ENCODE peak calls at places on chromosomes 3 and 15, in six cellular contexts. U is fibroblast of villous mesenchyme, A is dorsolateral prefrontal cortex, J is left cardiac atrium, K is psoas muscle, I is colonic mucosa. S is an unnamed sample.

GRCh38 chr3:170717410-170718402 is 131.8 kb upstream of the SLC7A14 start:
- DNase-seq in K (peak; percentile 40), A (no peak), J (peak; percentile 52), I (no peak), U (peak; percentile 79), S (no peak)

GRCh38 chr3:169971522-169971921 is 4.9 kb downstream of the SEC62 start:
- DNase-seq in J (no peak), I (no peak), U (no peak), A (no peak), K (no peak), S (no peak)

GRCh38 chr15:40011303-40011702 is 27.7 kb downstream of the SRP14 start:
- DNase-seq in A (no peak), J (no peak), K (no peak), U (no peak), I (no peak), S (no peak)

GRCh38 chr15:89971592-89971997 is 29.5 kb upstream of the ZNF710 start:
- DNase-seq in U (peak; percentile 68), I (peak; percentile 78), A (peak; percentile 53), K (peak; percentile 34), J (peak; percentile 53), S (peak; percentile 50)

GRCh38 chr3:61981005-61981404 is 392.3 kb downstream of the FEZF2 start:
- DNase-seq in J (no peak), K (no peak), U (no peak), I (no peak), A (no peak), S (no peak)

GRCh38 chr3:3178498-3179328 is 778 bp downstream of the CRBN start:
- DNase-seq in A (no peak), U (no peak), I (no peak), J (no peak), K (no peak), S (no peak)

GRCh38 chr3:148950806-148951205 is 40.5 kb upstream of the GYG1 start:
- DNase-seq in A (no peak), K (no peak), J (no peak), U (peak; percentile 16), I (no peak), S (no peak)

GRCh38 chr3:107675233-107675900 is 152.6 kb downstream of the BBX start:
- DNase-seq in A (no peak), U (no peak), J (no peak), I (no peak), K (no peak), S (no peak)

GRCh38 chr3:51646091-51646490 is 25.0 kb upstream of the TEX264 start:
- DNase-seq in K (no peak), U (no peak), A (no peak), I (no peak), J (no peak), S (no peak)

GRCh38 chr3:130340766-130341165 is 4.7 kb upstream of the COL6A5 start:
- DNase-seq in A (no peak), U (peak; percentile 55), K (no peak), I (no peak), J (no peak), S (no peak)

GRCh38 chr3:45224824-45225464 is 1.1 kb downstream of the TMEM158 start:
- DNase-seq in U (peak; percentile 77), I (peak; percentile 75), J (peak; percentile 80), A (peak; percentile 76), K (peak; percentile 74), S (peak; percentile 81)

GRCh38 chr15:63501256-63502089 is 2.9 kb upstream of the USP3 start:
- DNase-seq in U (peak; percentile 86), I (peak; percentile 88), J (peak; percentile 90), A (no peak), K (peak; percentile 77), S (peak; percentile 78)

GRCh38 chr15:68666120-68666811 is 87.5 kb downstream of the CORO2B start:
- DNase-seq in K (no peak), U (no peak), A (no peak), J (no peak), I (no peak), S (no peak)

GRCh38 chr15:91916051-91916450 is 62.5 kb downstream of the SLCO3A1 start:
- DNase-seq in A (no peak), I (no peak), U (no peak), K (no peak), J (no peak), S (no peak)

GRCh38 chr15:101138913-101139880 is 112.7 kb downstream of the CHSY1 start:
- DNase-seq in K (no peak), I (no peak), U (no peak), A (no peak), J (no peak), S (no peak)

GRCh38 chr3:30131171-30131570 is 475.2 kb upstream of the TGFBR2 start:
- DNase-seq in K (no peak), I (no peak), A (no peak), J (no peak), U (no peak), S (no peak)

GRCh38 chr15:35293353-35294130 is 208.4 kb upstream of the NANOGP8 start:
- DNase-seq in K (no peak), I (no peak), A (no peak), J (no peak), U (peak; percentile 56), S (no peak)

GRCh38 chr3:169618894-169619792 is 44.4 kb downstream of the MECOM start:
- DNase-seq in U (no peak), J (no peak), I (peak; percentile 70), A (no peak), K (no peak), S (no peak)

S was measured in ureter.